ENCODE peak calls at places on chromosomes 7 and 10, in ten cellular contexts. One of them, this sample, is unnamed.

GRCh38 chr10:620417-620816 is 69.1 kb downstream of the DIP2C start:
- DNase-seq in suprapubic skin: no peak
- DNase-seq in HFFc6: no peak
- DNase-seq in esophagus squamous epithelium: no peak
- DNase-seq in endodermal cell: no peak
- DNase-seq in brain microvascular endothelial cell: no peak
- DNase-seq in glutamatergic neuron: no peak
- DNase-seq in prostate gland: no peak
- DNase-seq in AG10803: no peak
- DNase-seq in IMR-90: no peak
- DNase-seq in this sample: no peak

GRCh38 chr10:123428302-123428701 is 237.9 kb upstream of the GPR26 start:
- DNase-seq in suprapubic skin: no peak
- DNase-seq in HFFc6: no peak
- DNase-seq in esophagus squamous epithelium: no peak
- DNase-seq in endodermal cell: no peak
- DNase-seq in brain microvascular endothelial cell: no peak
- DNase-seq in glutamatergic neuron: no peak
- DNase-seq in prostate gland: no peak
- DNase-seq in AG10803: no peak
- DNase-seq in IMR-90: no peak
- DNase-seq in this sample: no peak

GRCh38 chr7:42143605-42144252 is 93.3 kb downstream of the GLI3 start:
- DNase-seq in suprapubic skin: no peak
- DNase-seq in HFFc6: peak
- DNase-seq in esophagus squamous epithelium: no peak
- DNase-seq in endodermal cell: no peak
- DNase-seq in brain microvascular endothelial cell: peak
- DNase-seq in glutamatergic neuron: no peak
- DNase-seq in prostate gland: no peak
- DNase-seq in AG10803: peak
- DNase-seq in IMR-90: peak
- DNase-seq in this sample: no peak

GRCh38 chr7:31058122-31058521 is 6.0 kb downstream of the ADCYAP1R1 start:
- DNase-seq in suprapubic skin: no peak
- DNase-seq in HFFc6: peak
- DNase-seq in esophagus squamous epithelium: no peak
- DNase-seq in endodermal cell: no peak
- DNase-seq in brain microvascular endothelial cell: peak
- DNase-seq in glutamatergic neuron: no peak
- DNase-seq in prostate gland: no peak
- DNase-seq in AG10803: peak
- DNase-seq in IMR-90: peak
- DNase-seq in this sample: no peak

GRCh38 chr10:116272497-116273221 is at the start of gene GFRA1:
- DNase-seq in suprapubic skin: peak
- DNase-seq in HFFc6: no peak
- DNase-seq in esophagus squamous epithelium: no peak
- DNase-seq in endodermal cell: peak
- DNase-seq in brain microvascular endothelial cell: no peak
- DNase-seq in glutamatergic neuron: peak
- DNase-seq in prostate gland: no peak
- DNase-seq in AG10803: no peak
- DNase-seq in IMR-90: peak
- DNase-seq in this sample: no peak

GRCh38 chr7:158450476-158451124 is 137.0 kb downstream of the PTPRN2 start:
- DNase-seq in suprapubic skin: no peak
- DNase-seq in HFFc6: no peak
- DNase-seq in esophagus squamous epithelium: no peak
- DNase-seq in endodermal cell: peak
- DNase-seq in brain microvascular endothelial cell: no peak
- DNase-seq in glutamatergic neuron: no peak
- DNase-seq in prostate gland: no peak
- DNase-seq in AG10803: no peak
- DNase-seq in IMR-90: no peak
- DNase-seq in this sample: no peak

GRCh38 chr7:55104707-55105433 is 86.1 kb downstream of the EGFR start:
- DNase-seq in suprapubic skin: no peak
- DNase-seq in HFFc6: peak
- DNase-seq in esophagus squamous epithelium: no peak
- DNase-seq in endodermal cell: no peak
- DNase-seq in brain microvascular endothelial cell: no peak
- DNase-seq in glutamatergic neuron: no peak
- DNase-seq in prostate gland: no peak
- DNase-seq in AG10803: peak
- DNase-seq in IMR-90: no peak
- DNase-seq in this sample: no peak

GRCh38 chr10:6721964-6722615 is 142.0 kb upstream of the PRKCQ start:
- DNase-seq in suprapubic skin: no peak
- DNase-seq in HFFc6: peak
- DNase-seq in esophagus squamous epithelium: no peak
- DNase-seq in endodermal cell: no peak
- DNase-seq in brain microvascular endothelial cell: peak
- DNase-seq in glutamatergic neuron: no peak
- DNase-seq in prostate gland: peak
- DNase-seq in AG10803: peak
- DNase-seq in IMR-90: peak
- DNase-seq in this sample: no peak

GRCh38 chr7:37273891-37274290 is 174.8 kb downstream of the ELMO1 start:
- DNase-seq in suprapubic skin: no peak
- DNase-seq in HFFc6: no peak
- DNase-seq in esophagus squamous epithelium: no peak
- DNase-seq in endodermal cell: no peak
- DNase-seq in brain microvascular endothelial cell: no peak
- DNase-seq in glutamatergic neuron: no peak
- DNase-seq in prostate gland: no peak
- DNase-seq in AG10803: no peak
- DNase-seq in IMR-90: no peak
- DNase-seq in this sample: no peak

GRCh38 chr7:98995523-98996161 is 117.3 kb downstream of the TRRAP start:
- DNase-seq in suprapubic skin: peak
- DNase-seq in HFFc6: no peak
- DNase-seq in esophagus squamous epithelium: no peak
- DNase-seq in endodermal cell: no peak
- DNase-seq in brain microvascular endothelial cell: no peak
- DNase-seq in glutamatergic neuron: no peak
- DNase-seq in prostate gland: no peak
- DNase-seq in AG10803: no peak
- DNase-seq in IMR-90: no peak
- DNase-seq in this sample: peak

GRCh38 chr7:125857606-125858005 is 928.0 kb upstream of the POT1 start:
- DNase-seq in suprapubic skin: no peak
- DNase-seq in HFFc6: no peak
- DNase-seq in esophagus squamous epithelium: no peak
- DNase-seq in endodermal cell: no peak
- DNase-seq in brain microvascular endothelial cell: peak
- DNase-seq in glutamatergic neuron: no peak
- DNase-seq in prostate gland: no peak
- DNase-seq in AG10803: no peak
- DNase-seq in IMR-90: no peak
- DNase-seq in this sample: no peak
- TF ChIP-seq CTCF in suprapubic skin: no peak
- TF ChIP-seq CTCF in HFFc6: no peak
- TF ChIP-seq CTCF in esophagus squamous epithelium: no peak
- TF ChIP-seq CTCF in endodermal cell: no peak
- TF ChIP-seq CTCF in brain microvascular endothelial cell: no peak
- TF ChIP-seq CTCF in glutamatergic neuron: no peak
- TF ChIP-seq CTCF in prostate gland: no peak
- TF ChIP-seq CTCF in AG10803: no peak
- TF ChIP-seq CTCF in IMR-90: no peak
- TF ChIP-seq CTCF in this sample: no peak

GRCh38 chr10:104614245-104614831 is 26.8 kb upstream of the SORCS3 start:
- DNase-seq in suprapubic skin: no peak
- DNase-seq in HFFc6: peak
- DNase-seq in esophagus squamous epithelium: no peak
- DNase-seq in endodermal cell: peak
- DNase-seq in brain microvascular endothelial cell: peak
- DNase-seq in glutamatergic neuron: peak
- DNase-seq in prostate gland: no peak
- DNase-seq in AG10803: no peak
- DNase-seq in IMR-90: peak
- DNase-seq in this sample: no peak
- TF ChIP-seq CTCF in suprapubic skin: no peak
- TF ChIP-seq CTCF in HFFc6: peak
- TF ChIP-seq CTCF in esophagus squamous epithelium: peak
- TF ChIP-seq CTCF in endodermal cell: peak
- TF ChIP-seq CTCF in brain microvascular endothelial cell: peak
- TF ChIP-seq CTCF in glutamatergic neuron: peak
- TF ChIP-seq CTCF in prostate gland: no peak
- TF ChIP-seq CTCF in AG10803: peak
- TF ChIP-seq CTCF in IMR-90: peak
- TF ChIP-seq CTCF in this sample: peak

GRCh38 chr10:27099448-27099847 is 846 bp downstream of the ANKRD26 start:
- DNase-seq in suprapubic skin: no peak
- DNase-seq in HFFc6: no peak
- DNase-seq in esophagus squamous epithelium: no peak
- DNase-seq in endodermal cell: no peak
- DNase-seq in brain microvascular endothelial cell: no peak
- DNase-seq in glutamatergic neuron: no peak
- DNase-seq in prostate gland: no peak
- DNase-seq in AG10803: no peak
- DNase-seq in IMR-90: no peak
- DNase-seq in this sample: no peak
- TF ChIP-seq CTCF in suprapubic skin: no peak
- TF ChIP-seq CTCF in HFFc6: no peak
- TF ChIP-seq CTCF in esophagus squamous epithelium: no peak
- TF ChIP-seq CTCF in endodermal cell: no peak
- TF ChIP-seq CTCF in brain microvascular endothelial cell: no peak
- TF ChIP-seq CTCF in glutamatergic neuron: no peak
- TF ChIP-seq CTCF in prostate gland: no peak
- TF ChIP-seq CTCF in AG10803: no peak
- TF ChIP-seq CTCF in IMR-90: no peak
- TF ChIP-seq CTCF in this sample: no peak

GRCh38 chr10:86110156-86110786 is 256.3 kb downstream of the GRID1 start:
- DNase-seq in suprapubic skin: peak
- DNase-seq in HFFc6: no peak
- DNase-seq in esophagus squamous epithelium: no peak
- DNase-seq in endodermal cell: peak
- DNase-seq in brain microvascular endothelial cell: no peak
- DNase-seq in glutamatergic neuron: no peak
- DNase-seq in prostate gland: no peak
- DNase-seq in AG10803: no peak
- DNase-seq in IMR-90: no peak
- DNase-seq in this sample: no peak
- TF ChIP-seq CTCF in suprapubic skin: no peak
- TF ChIP-seq CTCF in HFFc6: no peak
- TF ChIP-seq CTCF in esophagus squamous epithelium: no peak
- TF ChIP-seq CTCF in endodermal cell: peak
- TF ChIP-seq CTCF in brain microvascular endothelial cell: no peak
- TF ChIP-seq CTCF in glutamatergic neuron: no peak
- TF ChIP-seq CTCF in prostate gland: no peak
- TF ChIP-seq CTCF in AG10803: peak
- TF ChIP-seq CTCF in IMR-90: no peak
- TF ChIP-seq CTCF in this sample: peak

GRCh38 chr10:103395754-103396066 is 565 bp downstream of the ATP5MK start:
- DNase-seq in suprapubic skin: no peak
- DNase-seq in HFFc6: no peak
- DNase-seq in esophagus squamous epithelium: no peak
- DNase-seq in endodermal cell: peak
- DNase-seq in brain microvascular endothelial cell: no peak
- DNase-seq in glutamatergic neuron: no peak
- DNase-seq in prostate gland: no peak
- DNase-seq in AG10803: peak
- DNase-seq in IMR-90: peak
- DNase-seq in this sample: no peak
- TF ChIP-seq CTCF in suprapubic skin: no peak
- TF ChIP-seq CTCF in HFFc6: no peak
- TF ChIP-seq CTCF in esophagus squamous epithelium: no peak
- TF ChIP-seq CTCF in endodermal cell: no peak
- TF ChIP-seq CTCF in brain microvascular endothelial cell: no peak
- TF ChIP-seq CTCF in glutamatergic neuron: no peak
- TF ChIP-seq CTCF in prostate gland: no peak
- TF ChIP-seq CTCF in AG10803: no peak
- TF ChIP-seq CTCF in IMR-90: no peak
- TF ChIP-seq CTCF in this sample: no peak

GRCh38 chr10:50988792-50989191 is 85.5 kb upstream of the PRKG1 start:
- DNase-seq in suprapubic skin: no peak
- DNase-seq in HFFc6: no peak
- DNase-seq in esophagus squamous epithelium: no peak
- DNase-seq in endodermal cell: no peak
- DNase-seq in brain microvascular endothelial cell: no peak
- DNase-seq in glutamatergic neuron: no peak
- DNase-seq in prostate gland: no peak
- DNase-seq in AG10803: peak
- DNase-seq in IMR-90: peak
- DNase-seq in this sample: no peak
- TF ChIP-seq CTCF in suprapubic skin: peak
- TF ChIP-seq CTCF in HFFc6: peak
- TF ChIP-seq CTCF in esophagus squamous epithelium: peak
- TF ChIP-seq CTCF in endodermal cell: peak
- TF ChIP-seq CTCF in brain microvascular endothelial cell: no peak
- TF ChIP-seq CTCF in glutamatergic neuron: peak
- TF ChIP-seq CTCF in prostate gland: peak
- TF ChIP-seq CTCF in AG10803: peak
- TF ChIP-seq CTCF in IMR-90: peak
- TF ChIP-seq CTCF in this sample: peak

GRCh38 chr7:13276977-13277376 is 589.5 kb downstream of the ARL4A start:
- DNase-seq in suprapubic skin: no peak
- DNase-seq in HFFc6: peak
- DNase-seq in esophagus squamous epithelium: no peak
- DNase-seq in endodermal cell: no peak
- DNase-seq in brain microvascular endothelial cell: no peak
- DNase-seq in glutamatergic neuron: no peak
- DNase-seq in prostate gland: no peak
- DNase-seq in AG10803: no peak
- DNase-seq in IMR-90: no peak
- DNase-seq in this sample: no peak

GRCh38 chr7:13278020-13278419 is 590.6 kb downstream of the ARL4A start:
- DNase-seq in suprapubic skin: no peak
- DNase-seq in HFFc6: no peak
- DNase-seq in esophagus squamous epithelium: no peak
- DNase-seq in endodermal cell: no peak
- DNase-seq in brain microvascular endothelial cell: no peak
- DNase-seq in glutamatergic neuron: no peak
- DNase-seq in prostate gland: no peak
- DNase-seq in AG10803: no peak
- DNase-seq in IMR-90: no peak
- DNase-seq in this sample: no peak

GRCh38 chr7:13279854-13280435 is 592.5 kb downstream of the ARL4A start:
- DNase-seq in suprapubic skin: no peak
- DNase-seq in HFFc6: no peak
- DNase-seq in esophagus squamous epithelium: no peak
- DNase-seq in endodermal cell: no peak
- DNase-seq in brain microvascular endothelial cell: no peak
- DNase-seq in glutamatergic neuron: no peak
- DNase-seq in prostate gland: no peak
- DNase-seq in AG10803: peak
- DNase-seq in IMR-90: peak
- DNase-seq in this sample: no peak

GRCh38 chr7:13286916-13287315 is 599.5 kb downstream of the ARL4A start:
- DNase-seq in suprapubic skin: no peak
- DNase-seq in HFFc6: no peak
- DNase-seq in esophagus squamous epithelium: no peak
- DNase-seq in endodermal cell: no peak
- DNase-seq in brain microvascular endothelial cell: no peak
- DNase-seq in glutamatergic neuron: no peak
- DNase-seq in prostate gland: no peak
- DNase-seq in AG10803: no peak
- DNase-seq in IMR-90: no peak
- DNase-seq in this sample: no peak

GRCh38 chr7:13282377-13282980 is 595.0 kb downstream of the ARL4A start:
- DNase-seq in suprapubic skin: no peak
- DNase-seq in HFFc6: peak
- DNase-seq in esophagus squamous epithelium: no peak
- DNase-seq in endodermal cell: no peak
- DNase-seq in brain microvascular endothelial cell: peak
- DNase-seq in glutamatergic neuron: no peak
- DNase-seq in prostate gland: no peak
- DNase-seq in AG10803: peak
- DNase-seq in IMR-90: peak
- DNase-seq in this sample: no peak
- TF ChIP-seq CTCF in suprapubic skin: no peak
- TF ChIP-seq CTCF in HFFc6: peak
- TF ChIP-seq CTCF in esophagus squamous epithelium: peak
- TF ChIP-seq CTCF in endodermal cell: peak
- TF ChIP-seq CTCF in brain microvascular endothelial cell: peak
- TF ChIP-seq CTCF in glutamatergic neuron: peak
- TF ChIP-seq CTCF in prostate gland: peak
- TF ChIP-seq CTCF in AG10803: peak
- TF ChIP-seq CTCF in IMR-90: peak
- TF ChIP-seq CTCF in this sample: peak

This sample was measured in chondrocyte.